ENCODE peak calls at places on chromosome 2, in ten cellular contexts. One of them, this sample, is unnamed.

GRCh38 chr2:129782618-129782960 is 196.9 kb upstream of the RAB6C start:
- DNase-seq in BE2C: no peak
- DNase-seq in cerebellar nuclear complex: no peak
- DNase-seq in AG04450: no peak
- DNase-seq in NAMALWA: no peak
- DNase-seq in RPMI7951: no peak
- DNase-seq in HAP-1: no peak
- DNase-seq in endodermal cell: peak
- DNase-seq in HS-5: no peak
- DNase-seq in HEK293T: no peak
- DNase-seq in this sample: no peak

GRCh38 chr2:7026740-7027139 is 109.5 kb downstream of the RNF144A start:
- DNase-seq in BE2C: no peak
- DNase-seq in cerebellar nuclear complex: no peak
- DNase-seq in AG04450: no peak
- DNase-seq in NAMALWA: no peak
- DNase-seq in RPMI7951: no peak
- DNase-seq in HAP-1: no peak
- DNase-seq in endodermal cell: no peak
- DNase-seq in HS-5: no peak
- DNase-seq in HEK293T: no peak
- DNase-seq in this sample: no peak

GRCh38 chr2:16125614-16126125 is 185.3 kb downstream of the MYCN start:
- DNase-seq in BE2C: peak
- DNase-seq in cerebellar nuclear complex: no peak
- DNase-seq in AG04450: no peak
- DNase-seq in NAMALWA: no peak
- DNase-seq in RPMI7951: no peak
- DNase-seq in HAP-1: no peak
- DNase-seq in endodermal cell: peak
- DNase-seq in HS-5: no peak
- DNase-seq in HEK293T: no peak
- DNase-seq in this sample: no peak

GRCh38 chr2:7436096-7436906 is 519.1 kb downstream of the RNF144A start:
- DNase-seq in BE2C: no peak
- DNase-seq in cerebellar nuclear complex: no peak
- DNase-seq in AG04450: no peak
- DNase-seq in NAMALWA: no peak
- DNase-seq in RPMI7951: no peak
- DNase-seq in HAP-1: no peak
- DNase-seq in endodermal cell: no peak
- DNase-seq in HS-5: no peak
- DNase-seq in HEK293T: no peak
- DNase-seq in this sample: no peak

GRCh38 chr2:148978736-148979135 is 59.8 kb upstream of the LYPD6B start:
- DNase-seq in BE2C: no peak
- DNase-seq in cerebellar nuclear complex: no peak
- DNase-seq in AG04450: no peak
- DNase-seq in NAMALWA: no peak
- DNase-seq in RPMI7951: no peak
- DNase-seq in HAP-1: no peak
- DNase-seq in endodermal cell: no peak
- DNase-seq in HS-5: no peak
- DNase-seq in HEK293T: no peak
- DNase-seq in this sample: peak

GRCh38 chr2:4715065-4715464 is 977.1 kb upstream of the SOX11 start:
- DNase-seq in BE2C: no peak
- DNase-seq in cerebellar nuclear complex: no peak
- DNase-seq in AG04450: no peak
- DNase-seq in NAMALWA: peak
- DNase-seq in RPMI7951: no peak
- DNase-seq in HAP-1: no peak
- DNase-seq in endodermal cell: no peak
- DNase-seq in HS-5: no peak
- DNase-seq in HEK293T: no peak
- DNase-seq in this sample: no peak

GRCh38 chr2:64857581-64858471 is 131.4 kb upstream of the SLC1A4 start:
- DNase-seq in BE2C: peak
- DNase-seq in cerebellar nuclear complex: no peak
- DNase-seq in AG04450: no peak
- DNase-seq in NAMALWA: no peak
- DNase-seq in RPMI7951: peak
- DNase-seq in HAP-1: peak
- DNase-seq in endodermal cell: peak
- DNase-seq in HS-5: no peak
- DNase-seq in HEK293T: no peak
- DNase-seq in this sample: peak

GRCh38 chr2:176293334-176293733 is 24.1 kb downstream of the MTX2 start:
- DNase-seq in BE2C: no peak
- DNase-seq in cerebellar nuclear complex: no peak
- DNase-seq in AG04450: no peak
- DNase-seq in NAMALWA: no peak
- DNase-seq in RPMI7951: no peak
- DNase-seq in HAP-1: no peak
- DNase-seq in endodermal cell: no peak
- DNase-seq in HS-5: no peak
- DNase-seq in HEK293T: no peak
- DNase-seq in this sample: no peak

GRCh38 chr2:234992196-234992595 is 40.4 kb downstream of the SH3BP4 start:
- DNase-seq in BE2C: no peak
- DNase-seq in cerebellar nuclear complex: no peak
- DNase-seq in AG04450: no peak
- DNase-seq in NAMALWA: no peak
- DNase-seq in RPMI7951: no peak
- DNase-seq in HAP-1: no peak
- DNase-seq in endodermal cell: no peak
- DNase-seq in HS-5: no peak
- DNase-seq in HEK293T: no peak
- DNase-seq in this sample: no peak

GRCh38 chr2:99404039-99404799 is 67.0 kb downstream of the EIF5B start:
- DNase-seq in BE2C: no peak
- DNase-seq in cerebellar nuclear complex: no peak
- DNase-seq in AG04450: no peak
- DNase-seq in NAMALWA: no peak
- DNase-seq in RPMI7951: no peak
- DNase-seq in HAP-1: no peak
- DNase-seq in endodermal cell: peak
- DNase-seq in HS-5: no peak
- DNase-seq in HEK293T: no peak
- DNase-seq in this sample: no peak

GRCh38 chr2:223760838-223761502 is 76.4 kb downstream of the AP1S3 start:
- DNase-seq in BE2C: no peak
- DNase-seq in cerebellar nuclear complex: no peak
- DNase-seq in AG04450: no peak
- DNase-seq in NAMALWA: peak
- DNase-seq in RPMI7951: peak
- DNase-seq in HAP-1: no peak
- DNase-seq in endodermal cell: peak
- DNase-seq in HS-5: peak
- DNase-seq in HEK293T: no peak
- DNase-seq in this sample: no peak

GRCh38 chr2:238527565-238527964 is 100.8 kb downstream of the ASB1 start:
- DNase-seq in BE2C: no peak
- DNase-seq in cerebellar nuclear complex: no peak
- DNase-seq in AG04450: no peak
- DNase-seq in NAMALWA: no peak
- DNase-seq in RPMI7951: peak
- DNase-seq in HAP-1: no peak
- DNase-seq in endodermal cell: no peak
- DNase-seq in HS-5: peak
- DNase-seq in HEK293T: no peak
- DNase-seq in this sample: no peak

GRCh38 chr2:156322681-156323211 is 9.8 kb downstream of the NR4A2 start:
- DNase-seq in BE2C: no peak
- DNase-seq in cerebellar nuclear complex: no peak
- DNase-seq in AG04450: no peak
- DNase-seq in NAMALWA: no peak
- DNase-seq in RPMI7951: no peak
- DNase-seq in HAP-1: no peak
- DNase-seq in endodermal cell: peak
- DNase-seq in HS-5: no peak
- DNase-seq in HEK293T: no peak
- DNase-seq in this sample: no peak

GRCh38 chr2:46942143-46942526 is 26.5 kb upstream of the MCFD2 start:
- DNase-seq in BE2C: no peak
- DNase-seq in cerebellar nuclear complex: no peak
- DNase-seq in AG04450: no peak
- DNase-seq in NAMALWA: peak
- DNase-seq in RPMI7951: peak
- DNase-seq in HAP-1: no peak
- DNase-seq in endodermal cell: no peak
- DNase-seq in HS-5: no peak
- DNase-seq in HEK293T: peak
- DNase-seq in this sample: no peak

GRCh38 chr2:241123816-241124536 is 21.9 kb upstream of the MTERF4 start:
- DNase-seq in BE2C: no peak
- DNase-seq in cerebellar nuclear complex: no peak
- DNase-seq in AG04450: no peak
- DNase-seq in NAMALWA: no peak
- DNase-seq in RPMI7951: no peak
- DNase-seq in HAP-1: no peak
- DNase-seq in endodermal cell: no peak
- DNase-seq in HS-5: no peak
- DNase-seq in HEK293T: no peak
- DNase-seq in this sample: no peak

GRCh38 chr2:11767779-11768178 is 21.3 kb downstream of the LPIN1 start:
- DNase-seq in BE2C: no peak
- DNase-seq in cerebellar nuclear complex: no peak
- DNase-seq in AG04450: no peak
- DNase-seq in NAMALWA: no peak
- DNase-seq in RPMI7951: no peak
- DNase-seq in HAP-1: no peak
- DNase-seq in endodermal cell: no peak
- DNase-seq in HS-5: no peak
- DNase-seq in HEK293T: no peak
- DNase-seq in this sample: no peak

GRCh38 chr2:84870306-84870705 is 10.6 kb downstream of the TRABD2A start:
- DNase-seq in BE2C: no peak
- DNase-seq in cerebellar nuclear complex: no peak
- DNase-seq in AG04450: no peak
- DNase-seq in NAMALWA: peak
- DNase-seq in RPMI7951: no peak
- DNase-seq in HAP-1: no peak
- DNase-seq in endodermal cell: peak
- DNase-seq in HS-5: no peak
- DNase-seq in HEK293T: no peak
- DNase-seq in this sample: no peak

GRCh38 chr2:119753041-119753929 is 6.4 kb upstream of the PTPN4 start:
- DNase-seq in BE2C: peak
- DNase-seq in cerebellar nuclear complex: peak
- DNase-seq in AG04450: no peak
- DNase-seq in NAMALWA: peak
- DNase-seq in RPMI7951: peak
- DNase-seq in HAP-1: peak
- DNase-seq in endodermal cell: peak
- DNase-seq in HS-5: no peak
- DNase-seq in HEK293T: peak
- DNase-seq in this sample: peak

GRCh38 chr2:13770279-13770678 is 862.2 kb upstream of the LRATD1 start:
- DNase-seq in BE2C: no peak
- DNase-seq in cerebellar nuclear complex: no peak
- DNase-seq in AG04450: no peak
- DNase-seq in NAMALWA: no peak
- DNase-seq in RPMI7951: no peak
- DNase-seq in HAP-1: no peak
- DNase-seq in endodermal cell: no peak
- DNase-seq in HS-5: no peak
- DNase-seq in HEK293T: no peak
- DNase-seq in this sample: no peak

GRCh38 chr2:100184055-100184737 is 41.8 kb upstream of the AFF3 start:
- DNase-seq in BE2C: no peak
- DNase-seq in cerebellar nuclear complex: no peak
- DNase-seq in AG04450: no peak
- DNase-seq in NAMALWA: no peak
- DNase-seq in RPMI7951: no peak
- DNase-seq in HAP-1: no peak
- DNase-seq in endodermal cell: no peak
- DNase-seq in HS-5: no peak
- DNase-seq in HEK293T: no peak
- DNase-seq in this sample: no peak

GRCh38 chr2:235240574-235240973 is 253.3 kb upstream of the AGAP1 start:
- DNase-seq in BE2C: no peak
- DNase-seq in cerebellar nuclear complex: no peak
- DNase-seq in AG04450: no peak
- DNase-seq in NAMALWA: no peak
- DNase-seq in RPMI7951: no peak
- DNase-seq in HAP-1: no peak
- DNase-seq in endodermal cell: no peak
- DNase-seq in HS-5: no peak
- DNase-seq in HEK293T: no peak
- DNase-seq in this sample: no peak

GRCh38 chr2:102000813-102001766 is 9.3 kb downstream of the IL1R2 start:
- DNase-seq in BE2C: no peak
- DNase-seq in cerebellar nuclear complex: no peak
- DNase-seq in AG04450: no peak
- DNase-seq in NAMALWA: no peak
- DNase-seq in RPMI7951: no peak
- DNase-seq in HAP-1: no peak
- DNase-seq in endodermal cell: no peak
- DNase-seq in HS-5: no peak
- DNase-seq in HEK293T: no peak
- DNase-seq in this sample: no peak

GRCh38 chr2:100675373-100675772 is 112.6 kb downstream of the PDCL3 start:
- DNase-seq in BE2C: no peak
- DNase-seq in cerebellar nuclear complex: no peak
- DNase-seq in AG04450: no peak
- DNase-seq in NAMALWA: no peak
- DNase-seq in RPMI7951: no peak
- DNase-seq in HAP-1: no peak
- DNase-seq in endodermal cell: no peak
- DNase-seq in HS-5: no peak
- DNase-seq in HEK293T: no peak
- DNase-seq in this sample: no peak

GRCh38 chr2:199907008-199907714 is 3.9 kb upstream of the C2orf69 start:
- DNase-seq in BE2C: no peak
- DNase-seq in cerebellar nuclear complex: no peak
- DNase-seq in AG04450: no peak
- DNase-seq in NAMALWA: peak
- DNase-seq in RPMI7951: no peak
- DNase-seq in HAP-1: no peak
- DNase-seq in endodermal cell: no peak
- DNase-seq in HS-5: no peak
- DNase-seq in HEK293T: no peak
- DNase-seq in this sample: no peak

GRCh38 chr2:157867703-157868102 is 8.4 kb downstream of the ACVR1 start:
- DNase-seq in BE2C: no peak
- DNase-seq in cerebellar nuclear complex: no peak
- DNase-seq in AG04450: no peak
- DNase-seq in NAMALWA: no peak
- DNase-seq in RPMI7951: no peak
- DNase-seq in HAP-1: no peak
- DNase-seq in endodermal cell: no peak
- DNase-seq in HS-5: no peak
- DNase-seq in HEK293T: no peak
- DNase-seq in this sample: no peak

GRCh38 chr2:197613509-197613987 is 61.8 kb downstream of the RFTN2 start:
- DNase-seq in BE2C: no peak
- DNase-seq in cerebellar nuclear complex: no peak
- DNase-seq in AG04450: no peak
- DNase-seq in NAMALWA: no peak
- DNase-seq in RPMI7951: no peak
- DNase-seq in HAP-1: peak
- DNase-seq in endodermal cell: no peak
- DNase-seq in HS-5: no peak
- DNase-seq in HEK293T: no peak
- DNase-seq in this sample: no peak

GRCh38 chr2:239554761-239555565 is 154.1 kb upstream of the HDAC4 start:
- DNase-seq in BE2C: no peak
- DNase-seq in cerebellar nuclear complex: no peak
- DNase-seq in AG04450: no peak
- DNase-seq in NAMALWA: no peak
- DNase-seq in RPMI7951: no peak
- DNase-seq in HAP-1: no peak
- DNase-seq in endodermal cell: no peak
- DNase-seq in HS-5: no peak
- DNase-seq in HEK293T: no peak
- DNase-seq in this sample: no peak

GRCh38 chr2:223041527-223042109 is 10.4 kb upstream of the KCNE4 start:
- DNase-seq in BE2C: peak
- DNase-seq in cerebellar nuclear complex: no peak
- DNase-seq in AG04450: peak
- DNase-seq in NAMALWA: no peak
- DNase-seq in RPMI7951: peak
- DNase-seq in HAP-1: no peak
- DNase-seq in endodermal cell: peak
- DNase-seq in HS-5: peak
- DNase-seq in HEK293T: peak
- DNase-seq in this sample: peak

This sample was measured in NCI-H446.